ENCODE peak calls at places on chromosomes 12 and 14, in four cellular contexts. Z is Right ventricle myocardium superior, I is AG04450, H is caudate nucleus. U is an unnamed sample.

GRCh38 chr12:1936406-1937320 is 18.2 kb upstream of the CACNA2D4 start:
- DNase-seq in Z (peak; percentile 81), I (peak; percentile 27), H (peak; percentile 84), U (peak; percentile 92)

GRCh38 chr12:12585115-12585862 is 22.6 kb upstream of the DUSP16 start:
- DNase-seq in Z (no peak), I (no peak), H (no peak), U (no peak)

GRCh38 chr12:111685322-111685810 is 390 bp downstream of the BRAP start:
- DNase-seq in Z (no peak), I (no peak), H (no peak), U (no peak)

GRCh38 chr12:82740129-82741000 is 53.7 kb downstream of the TMTC2 start:
- DNase-seq in Z (no peak), I (no peak), H (no peak), U (no peak)

GRCh38 chr12:121461048-121461447 is 61.1 kb downstream of the RNF34 start:
- DNase-seq in Z (no peak), I (no peak), H (peak; percentile 10), U (no peak)

GRCh38 chr14:54901380-54902142 is 1.1 kb downstream of the GCH1 start:
- DNase-seq in Z (no peak), I (no peak), H (peak; percentile 57), U (no peak)

GRCh38 chr12:26748741-26749431 is 84.1 kb downstream of the ITPR2 start:
- DNase-seq in Z (no peak), I (no peak), H (no peak), U (no peak)

GRCh38 chr12:76074701-76075336 is 9.7 kb downstream of the NAP1L1 start:
- DNase-seq in Z (no peak), I (no peak), H (no peak), U (no peak)

GRCh38 chr12:11731455-11731854 is 82.0 kb downstream of the ETV6 start:
- DNase-seq in Z (no peak), I (no peak), H (no peak), U (no peak)

GRCh38 chr12:48029811-48030650 is 25.8 kb upstream of the COL2A1 start:
- DNase-seq in Z (no peak), I (no peak), H (no peak), U (no peak)

GRCh38 chr12:27548301-27549199 is 24.5 kb downstream of the PPFIBP1 start:
- DNase-seq in Z (no peak), I (no peak), H (no peak), U (no peak)

U was measured in putamen.